ENCODE peak calls at places on chromosomes 3 and 15, in five cellular contexts. B, Z, A, G and P are unnamed samples.

GRCh38 chr3:81601707-81602305 is 159.6 kb downstream of the GBE1 start:
- DNase-seq in B (no peak), Z (no peak), A (no peak), G (no peak), P (no peak)

GRCh38 chr3:133476971-133477375 is 77.1 kb downstream of the BFSP2 start:
- DNase-seq in B (no peak), Z (no peak), A (no peak), G (peak), P (peak)

GRCh38 chr3:66998899-66999235 is 760 bp downstream of the KBTBD8 start:
- DNase-seq in B (no peak), Z (peak), A (no peak), G (no peak), P (peak)

GRCh38 chr15:22871481-22872076 is 33.1 kb downstream of the NIPA2 start:
- DNase-seq in B (no peak), Z (no peak), A (no peak), G (no peak), P (no peak)

GRCh38 chr3:177250108-177250507 is 52.8 kb upstream of the TBL1XR1 start:
- DNase-seq in B (no peak), Z (no peak), A (no peak), G (no peak), P (no peak)

GRCh38 chr3:186133980-186134379 is 25.1 kb upstream of the ETV5 start:
- DNase-seq in B (no peak), Z (no peak), A (no peak), G (no peak), P (no peak)

GRCh38 chr15:78208887-78209645 is 25.3 kb downstream of the ACSBG1 start:
- DNase-seq in B (peak), Z (no peak), A (no peak), G (no peak), P (no peak)

GRCh38 chr3:124246949-124247348 is 255.0 kb upstream of the ROPN1 start:
- DNase-seq in B (peak), Z (peak), A (peak), G (peak), P (peak)

GRCh38 chr3:10780243-10780642 is 35.8 kb upstream of the SLC6A11 start:
- DNase-seq in B (no peak), Z (no peak), A (no peak), G (no peak), P (no peak)

GRCh38 chr3:148718982-148719862 is 21.5 kb downstream of the AGTR1 start:
- DNase-seq in B (peak), Z (no peak), A (no peak), G (peak), P (peak)

GRCh38 chr3:43319794-43320193 is 33.5 kb downstream of the SNRK start:
- DNase-seq in B (no peak), Z (no peak), A (no peak), G (no peak), P (no peak)

GRCh38 chr3:53113293-53114010 is 16.8 kb downstream of the RFT1 start:
- DNase-seq in B (no peak), Z (no peak), A (no peak), G (no peak), P (no peak)

GRCh38 chr3:8738639-8739038 is 5.0 kb downstream of the CAV3 start:
- DNase-seq in B (no peak), Z (no peak), A (no peak), G (no peak), P (no peak)

GRCh38 chr15:40106203-40107161 is 2.2 kb downstream of the BMF start:
- DNase-seq in B (peak), Z (no peak), A (peak), G (peak), P (peak)

GRCh38 chr3:18079739-18080138 is 337.3 kb upstream of the TBC1D5 start:
- DNase-seq in B (peak), Z (no peak), A (no peak), G (no peak), P (no peak)

GRCh38 chr3:106126016-106126525 is 257.3 kb upstream of the CBLB start:
- DNase-seq in B (peak), Z (no peak), A (no peak), G (no peak), P (no peak)

GRCh38 chr15:62124953-62125263 is 40.2 kb downstream of the C2CD4B start:
- DNase-seq in B (no peak), Z (peak), A (peak), G (no peak), P (no peak)

GRCh38 chr15:32730677-32731654 is 13.2 kb downstream of the GREM1 start:
- DNase-seq in B (peak), Z (peak), A (no peak), G (peak), P (peak)

GRCh38 chr15:52136471-52136993 is 24.0 kb upstream of the BCL2L10 start:
- DNase-seq in B (no peak), Z (peak), A (no peak), G (no peak), P (no peak)

GRCh38 chr3:159751141-159751540 is 237.5 kb upstream of the IL12A start:
- DNase-seq in B (peak), Z (no peak), A (no peak), G (no peak), P (no peak)

GRCh38 chr3:120066634-120067033 is 27.6 kb downstream of the GSK3B start:
- DNase-seq in B (no peak), Z (no peak), A (no peak), G (no peak), P (no peak)

GRCh38 chr15:37995461-37996347 is 61.3 kb downstream of the TMCO5A start:
- DNase-seq in B (peak), Z (peak), A (peak), G (peak), P (peak)
- H3K4me3 ChIP-seq in B (peak), Z (no peak), A (no peak), G (no peak), P (no peak)

GRCh38 chr15:67832031-67832551 is 6.8 kb downstream of the SKOR1 start:
- DNase-seq in B (peak), Z (no peak), A (no peak), G (no peak), P (no peak)

GRCh38 chr15:67832965-67833503 is 6.8 kb downstream of the RNU6-1 start:
- DNase-seq in B (no peak), Z (no peak), A (no peak), G (no peak), P (no peak)

GRCh38 chr15:67834249-67834592 is 5.6 kb downstream of the RNU6-1 start:
- DNase-seq in B (no peak), Z (no peak), A (no peak), G (no peak), P (no peak)

GRCh38 chr15:67834593-67835348 is 5.1 kb downstream of the RNU6-1 start:
- DNase-seq in B (no peak), Z (no peak), A (no peak), G (no peak), P (no peak)

DNA sequence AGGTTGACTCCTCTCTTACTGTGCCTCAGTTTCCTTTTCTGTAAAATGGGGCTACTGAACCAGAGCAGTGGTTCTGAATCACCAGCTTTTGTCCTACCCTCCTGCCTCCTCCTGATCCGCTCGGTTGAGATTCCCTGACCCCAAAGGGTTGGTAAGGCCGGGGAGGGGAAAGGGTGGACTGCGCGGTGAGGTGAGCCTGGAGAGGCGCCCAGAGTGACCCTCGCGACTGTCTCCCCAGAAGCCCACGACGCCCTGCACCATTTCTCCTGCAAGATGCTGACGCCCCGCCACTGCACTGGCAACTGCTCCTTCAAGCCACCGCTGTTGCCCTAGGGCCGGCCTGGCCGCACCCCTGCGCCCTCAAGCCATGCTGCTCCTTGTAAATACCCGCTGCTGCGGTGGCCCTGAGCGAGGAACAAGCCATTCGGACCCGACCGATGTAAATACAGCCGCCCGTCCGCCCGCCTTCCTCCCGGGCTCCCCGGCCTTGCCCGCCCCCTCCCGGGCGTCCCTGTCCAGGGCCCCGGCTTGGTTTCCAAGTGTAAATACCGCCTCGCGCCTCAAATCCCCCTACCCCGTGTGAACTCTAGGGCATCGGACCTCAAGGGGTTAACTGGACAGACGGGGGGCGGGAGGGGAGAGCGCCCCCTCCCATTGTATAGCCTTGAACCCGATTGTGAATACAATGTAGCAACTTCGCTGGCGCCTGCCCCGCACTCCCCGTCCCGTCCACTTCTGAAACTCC is 6.2 kb downstream of the RNU6-1 start:
- DNase-seq in B (peak), Z (peak), A (peak), G (peak), P (peak)
- TF ChIP-seq EZH2 in B (peak), Z (peak), A (no peak), G (peak), P (peak)

GRCh38 chr3:51974963-51975856 is at the start of gene ABHD14A:
- DNase-seq in B (peak), Z (peak), A (peak), G (peak), P (peak)
- H3K4me3 ChIP-seq in B (peak), Z (peak), A (peak), G (peak), P (peak)

DNA sequence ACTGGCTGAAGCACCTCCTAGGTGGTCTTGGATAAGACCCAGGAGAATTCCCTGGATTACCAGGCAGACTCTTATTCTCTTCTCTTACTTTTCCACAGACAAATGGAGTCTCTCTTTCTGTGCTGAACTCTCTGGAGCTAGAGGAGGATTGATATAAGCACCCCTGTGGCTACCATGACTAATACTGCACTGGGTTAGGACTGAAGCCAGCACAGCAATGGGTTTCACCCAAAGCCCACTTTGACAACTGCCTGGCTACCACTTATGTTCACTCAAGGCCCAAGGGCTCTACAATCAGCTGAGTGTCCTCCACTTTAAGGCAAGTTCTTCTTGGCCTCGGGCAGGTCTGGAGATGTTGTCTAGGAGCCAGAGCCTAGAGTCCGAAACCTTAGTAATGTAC is 225.5 kb downstream of the DIPK2A start:
- DNase-seq in B (no peak), Z (no peak), A (no peak), G (no peak), P (no peak)
- TF ChIP-seq EZH2 in B (no peak), Z (no peak), A (no peak), G (no peak), P (no peak)

GRCh38 chr3:48656061-48656840 is 6.4 kb downstream of the CELSR3 start:
- DNase-seq in B (peak), Z (peak), A (peak), G (peak), P (peak)
- H3K4me3 ChIP-seq in B (peak), Z (peak), A (peak), G (no peak), P (peak)

DNA sequence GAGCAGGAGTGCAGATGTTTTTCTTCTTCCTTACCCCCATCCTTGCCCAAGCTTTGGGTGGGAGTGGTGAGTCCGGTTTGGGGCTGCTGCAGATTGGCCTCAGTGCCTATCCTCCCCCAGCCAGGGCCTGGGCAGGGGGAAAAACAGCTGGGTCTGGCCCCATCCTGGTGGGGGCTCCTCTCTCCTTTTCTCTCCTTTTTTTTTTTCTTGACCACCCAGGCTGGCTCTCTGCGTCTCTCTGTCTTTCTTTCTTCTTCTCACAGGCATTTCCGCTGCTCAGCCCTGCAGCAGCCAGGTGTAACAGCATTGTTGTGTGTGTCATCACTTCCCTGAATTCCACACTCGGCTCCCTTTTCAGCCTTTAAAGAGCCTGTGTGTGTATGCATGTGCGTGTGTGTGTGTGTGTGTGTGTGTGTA is 2.0 kb downstream of the FOXL2NB start:
- DNase-seq in B (no peak), Z (no peak), A (no peak), G (no peak), P (no peak)
- TF ChIP-seq EZH2 in B (no peak), Z (no peak), A (no peak), G (no peak), P (no peak)

DNA sequence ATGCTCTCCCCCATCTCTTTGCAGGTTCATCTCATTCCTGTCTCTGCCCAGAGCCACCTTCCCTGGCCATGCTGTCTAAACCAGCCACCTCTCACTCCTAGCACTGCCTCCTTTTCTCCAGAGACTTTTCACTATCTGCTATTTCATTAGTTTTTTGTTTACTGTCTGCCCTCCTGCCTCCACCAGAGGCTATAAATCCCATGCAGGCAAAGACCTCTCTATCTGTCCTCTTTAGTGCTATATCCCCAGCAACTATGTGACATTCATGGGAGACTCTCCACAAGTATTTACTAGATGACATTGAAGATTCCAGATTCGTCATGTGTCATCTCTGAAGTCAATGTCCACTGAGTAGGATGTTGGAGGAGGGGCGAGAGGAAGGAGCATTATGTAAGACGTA is 3.5 kb upstream of the FAM43A start:
- DNase-seq in B (no peak), Z (no peak), A (peak), G (no peak), P (no peak)
- H3K4me3 ChIP-seq in B (peak), Z (no peak), A (no peak), G (no peak), P (no peak)